ENCODE peak calls at places on chromosomes 12 and 14, in seven cellular contexts. X is WERI-Rb-1, D is AG09309, I is AG10803, G is epithelial cell of esophagus, S is pancreas, F is brain microvascular endothelial cell. E is an unnamed sample.

GRCh38 chr12:117884161-117884560 is 84.6 kb downstream of the KSR2 start:
- DNase-seq in X (no peak), D (no peak), I (no peak), G (no peak), S (no peak), F (no peak), E (no peak)

GRCh38 chr14:105294142-105294597 is 6.6 kb downstream of the BRF1 start:
- DNase-seq in X (no peak), D (no peak), I (peak; percentile 63), G (no peak), S (peak; percentile 71), F (peak; percentile 55), E (no peak)

GRCh38 chr12:58502857-58503256 is 417.4 kb downstream of the LRIG3 start:
- DNase-seq in X (no peak), D (no peak), I (peak; percentile 41), G (no peak), S (no peak), F (no peak), E (no peak)

GRCh38 chr12:19129121-19129485 is 430 bp upstream of the PLEKHA5 start:
- DNase-seq in X (no peak), D (no peak), I (peak; percentile 37), G (peak; percentile 32), S (no peak), F (no peak), E (no peak)

GRCh38 chr14:54606178-54606577 is 39.2 kb downstream of the SAMD4A start:
- DNase-seq in X (no peak), D (no peak), I (peak; percentile 90), G (no peak), S (no peak), F (no peak), E (no peak)

GRCh38 chr12:123354600-123354999 is 10.0 kb downstream of the SBNO1 start:
- DNase-seq in X (no peak), D (no peak), I (no peak), G (no peak), S (no peak), F (no peak), E (no peak)

GRCh38 chr12:30969606-30970395 is 43.3 kb downstream of the TSPAN11 start:
- DNase-seq in X (no peak), D (no peak), I (no peak), G (no peak), S (no peak), F (no peak), E (no peak)

GRCh38 chr12:123351349-123351748 is 13.3 kb downstream of the SBNO1 start:
- DNase-seq in X (no peak), D (no peak), I (no peak), G (no peak), S (no peak), F (no peak), E (no peak)

GRCh38 chr12:92765871-92766270 is 63.1 kb downstream of the PLEKHG7 start:
- DNase-seq in X (no peak), D (no peak), I (no peak), G (no peak), S (no peak), F (no peak), E (no peak)

GRCh38 chr14:104642540-104642868 is 37.9 kb upstream of the TMEM179 start:
- DNase-seq in X (no peak), D (no peak), I (no peak), G (no peak), S (peak; percentile 62), F (no peak), E (no peak)

GRCh38 chr12:75322464-75322863 is 7.7 kb downstream of the CAPS2 start:
- DNase-seq in X (no peak), D (no peak), I (peak; percentile 74), G (peak; percentile 42), S (no peak), F (peak; percentile 33), E (peak; percentile 82)
- H3K4me3 ChIP-seq in X (no peak overlapping the region), D (no peak overlapping the region), I (no peak overlapping the region), G (no peak overlapping the region), S (no peak overlapping the region), F (no peak overlapping the region), E (no peak overlapping the region)

GRCh38 chr14:34098045-34098984 is 147.4 kb upstream of the EGLN3 start:
- DNase-seq in X (no peak), D (no peak), I (peak; percentile 45), G (peak; percentile 88), S (no peak), F (peak; percentile 45), E (no peak)
- TF ChIP-seq CTCF in X (peak; percentile 45), D (peak; percentile 72), I (peak; percentile 79), G (peak; percentile 72), S (peak; percentile 16), F (peak; percentile 76), E (peak; percentile 40)

GRCh38 chr12:104648746-104649145 is 192.0 kb downstream of the CHST11 start:
- DNase-seq in X (no peak), D (no peak), I (no peak), G (no peak), S (no peak), F (no peak), E (no peak)
- H3K4me3 ChIP-seq in X (no peak overlapping the region), D (no peak overlapping the region), I (no peak overlapping the region), G (no peak overlapping the region), S (no peak overlapping the region), F (no peak overlapping the region), E (no peak overlapping the region)

GRCh38 chr12:52216107-52216506 is 16.9 kb upstream of the KRT7 start:
- DNase-seq in X (no peak), D (no peak), I (no peak), G (no peak), S (no peak), F (no peak), E (no peak)

GRCh38 chr12:52214421-52214802 is 18.6 kb upstream of the KRT7 start:
- DNase-seq in X (no peak), D (no peak), I (no peak), G (no peak), S (no peak), F (no peak), E (no peak)

GRCh38 chr12:52215587-52216031 is 17.4 kb upstream of the KRT7 start:
- DNase-seq in X (no peak), D (no peak), I (no peak), G (peak; percentile 92), S (no peak), F (peak; percentile 74), E (no peak)

GRCh38 chr12:52217223-52217622 is 15.8 kb upstream of the KRT7 start:
- DNase-seq in X (no peak), D (no peak), I (no peak), G (peak; percentile 93), S (peak; percentile 95), F (no peak), E (no peak)

GRCh38 chr12:52216807-52217206 is 16.2 kb upstream of the KRT7 start:
- DNase-seq in X (no peak), D (no peak), I (no peak), G (no peak), S (no peak), F (no peak), E (no peak)
- TF ChIP-seq CTCF in X (no peak), D (no peak), I (no peak), G (no peak), S (no peak), F (no peak), E (no peak)

DNA sequence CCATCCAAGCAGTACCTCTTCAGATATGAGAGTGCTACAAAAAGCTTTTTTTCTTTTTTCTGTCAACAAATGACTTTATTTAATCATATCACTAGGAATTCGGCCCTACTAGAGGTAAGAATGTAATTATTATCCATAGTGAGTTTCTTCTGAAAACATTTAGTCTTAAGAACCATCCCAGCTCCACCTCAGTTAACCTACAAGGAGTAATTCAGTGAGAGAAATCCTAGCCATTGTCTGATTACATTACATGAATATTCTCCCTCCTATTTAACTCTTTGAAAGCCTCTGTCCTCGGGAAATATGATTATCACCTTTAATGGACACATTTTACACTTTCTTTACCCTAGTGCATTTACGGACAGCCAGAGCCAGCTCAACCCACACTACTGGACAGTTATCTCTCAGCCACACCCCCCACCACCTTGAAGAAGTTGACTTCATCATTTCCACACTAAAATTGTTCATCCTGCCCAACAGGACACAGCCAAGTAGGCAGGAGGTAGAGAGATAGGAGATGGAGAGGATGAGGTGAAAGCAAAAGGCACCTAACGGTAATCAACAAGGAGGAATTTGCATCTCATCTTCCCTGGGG is 1.3 kb downstream of the PPFIA2 start:
- DNase-seq in X (no peak), D (no peak), I (no peak), G (no peak), S (no peak), F (no peak), E (no peak)
- H3K4me3 ChIP-seq in X (peak overlapping the region; percentile 47), D (no peak overlapping the region), I (no peak overlapping the region), G (no peak overlapping the region), S (no peak overlapping the region), F (peak overlapping the region; percentile 66), E (no peak overlapping the region)

GRCh38 chr14:97251423-97252155 is 454.4 kb downstream of the VRK1 start:
- DNase-seq in X (peak; percentile 14), D (no peak), I (no peak), G (no peak), S (no peak), F (no peak), E (no peak)
- TF ChIP-seq CTCF in X (peak; percentile 11), D (no peak), I (no peak), G (no peak), S (no peak), F (no peak), E (no peak)

E was measured in AG04449.